ENCODE peak calls at places on chromosomes 3 and 15, in eight cellular contexts. M, A, E, Y, V, N, G and R are unnamed samples.

GRCh38 chr3:194251461-194251860 is 99.7 kb downstream of the CPN2 start:
- DNase-seq in M (no peak), N (no peak), Y (no peak), A (no peak), E (no peak), V (no peak), G (no peak), R (no peak)

GRCh38 chr3:27423463-27423862 is 54.3 kb upstream of the NEK10 start:
- DNase-seq in G (no peak), V (no peak), E (no peak), M (no peak), Y (no peak), N (no peak), A (peak; percentile 81), R (no peak)

GRCh38 chr15:78763111-78763795 is 48.0 kb downstream of the ADAMTS7 start:
- DNase-seq in Y (no peak), V (no peak), E (no peak), M (peak; percentile 29), A (no peak), N (peak; percentile 14), G (no peak), R (peak; percentile 13)

GRCh38 chr3:132593950-132594328 is 3.1 kb upstream of the ACKR4 start:
- DNase-seq in V (no peak), M (no peak), Y (no peak), G (no peak), A (peak; percentile 85), N (no peak), E (no peak), R (no peak)

GRCh38 chr3:9898467-9899229 is 4.0 kb upstream of the IL17RE start:
- DNase-seq in G (no peak), E (no peak), N (no peak), Y (no peak), A (no peak), M (no peak), V (no peak), R (no peak)

GRCh38 chr15:97909291-97909891 is 51.1 kb upstream of the ARRDC4 start:
- DNase-seq in E (no peak), V (peak; percentile 54), Y (peak; percentile 43), M (peak; percentile 27), G (peak; percentile 2), A (peak; percentile 50), N (peak; percentile 39), R (peak; percentile 58)

GRCh38 chr3:30659270-30660127 is 53.1 kb downstream of the TGFBR2 start:
- DNase-seq in A (peak; percentile 97), M (no peak), V (no peak), N (no peak), Y (no peak), G (no peak), E (no peak), R (no peak)

GRCh38 chr3:154156529-154156928 is 35.3 kb downstream of the ARHGEF26 start:
- DNase-seq in G (no peak), M (no peak), E (no peak), N (no peak), V (no peak), A (no peak), Y (no peak), R (no peak)

GRCh38 chr3:174162550-174162949 is 696.6 kb upstream of the NAALADL2 start:
- DNase-seq in V (no peak), E (no peak), A (peak; percentile 66), Y (no peak), N (no peak), M (no peak), G (no peak), R (no peak)

GRCh38 chr3:108202834-108203233 is 19.4 kb downstream of the IFT57 start:
- DNase-seq in M (no peak), E (no peak), V (no peak), A (peak; percentile 18), N (no peak), Y (no peak), G (no peak), R (no peak)

GRCh38 chr3:115922681-115923347 is 299.5 kb downstream of the GAP43 start:
- DNase-seq in Y (no peak), V (no peak), E (no peak), A (peak; percentile 62), G (no peak), N (no peak), M (no peak), R (no peak)

GRCh38 chr3:112685435-112685834 is 44.5 kb upstream of the CCDC80 start:
- DNase-seq in M (no peak), Y (no peak), N (no peak), V (no peak), E (no peak), G (no peak), A (peak; percentile 96), R (no peak)

GRCh38 chr3:126704494-126705214 is 614 bp downstream of the CHCHD6 start:
- DNase-seq in N (no peak), Y (peak; percentile 47), E (no peak), A (no peak), V (no peak), G (no peak), M (no peak), R (no peak)

GRCh38 chr3:160616721-160617120 is 51.4 kb upstream of the KPNA4 start:
- DNase-seq in A (peak; percentile 71), V (no peak), M (no peak), N (no peak), G (no peak), Y (no peak), E (no peak), R (no peak)

GRCh38 chr3:189292667-189293478 is 121.1 kb downstream of the TPRG1 start:
- DNase-seq in N (no peak), A (no peak), V (no peak), E (no peak), G (no peak), Y (no peak), M (no peak), R (no peak)

GRCh38 chr3:45666729-45667440 is 22.3 kb upstream of the SACM1L start:
- DNase-seq in N (no peak), M (peak; percentile 40), G (no peak), E (no peak), Y (no peak), A (peak; percentile 69), V (no peak), R (peak; percentile 76)

GRCh38 chr3:147838650-147839049 is 429.5 kb downstream of the ZIC1 start:
- DNase-seq in Y (no peak), A (peak; percentile 24), G (no peak), V (no peak), E (no peak), N (no peak), M (no peak), R (no peak)

DNA sequence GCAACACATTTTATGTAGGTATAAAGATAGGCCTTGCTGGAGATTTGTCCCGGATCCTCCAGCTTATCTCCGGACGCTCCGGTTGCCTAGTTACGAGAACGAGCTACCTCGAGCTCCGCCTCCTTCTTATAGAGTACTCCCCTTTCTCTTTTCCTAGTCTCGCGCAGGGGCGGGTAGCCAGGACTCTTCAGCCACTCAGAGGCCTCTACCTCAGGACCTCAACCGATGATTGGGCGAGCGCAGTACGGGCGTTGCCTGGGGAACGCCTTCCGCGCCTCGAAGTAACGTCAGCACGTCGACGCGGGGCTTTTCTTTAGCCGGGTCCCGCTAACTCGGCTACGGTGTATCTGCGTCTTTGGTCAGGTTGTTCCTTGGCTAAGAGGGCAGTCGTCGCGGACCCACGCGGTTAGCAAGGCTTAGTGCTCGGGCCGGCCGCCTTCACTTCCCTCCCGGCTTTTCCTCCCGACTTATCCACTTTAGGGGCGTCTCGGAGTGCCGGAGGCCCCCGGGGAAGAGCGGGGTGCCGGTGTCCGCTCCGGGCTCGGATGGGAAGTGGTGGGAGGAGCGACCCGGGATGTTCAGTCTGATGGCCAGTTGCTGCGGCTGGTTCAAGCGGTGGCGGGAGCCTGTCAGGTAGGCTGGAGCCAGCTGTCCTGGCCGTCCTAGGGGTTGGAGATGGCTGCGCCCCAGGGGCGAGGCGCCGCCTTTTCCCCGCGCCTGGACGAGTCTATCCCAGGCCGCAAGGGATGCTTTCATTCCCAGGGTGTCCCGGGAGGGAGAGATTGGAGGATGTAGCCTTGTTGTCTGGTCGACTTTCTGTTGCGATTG is at the start of gene ARL13B:
- DNase-seq in G (peak; percentile 87), E (peak; percentile 90), N (peak; percentile 99), A (peak; percentile 98), V (peak; percentile 98), Y (peak; percentile 83), M (peak; percentile 97), R (peak; percentile 99)
- TF ChIP-seq POLR2A in G (peak; percentile 10), E (peak; percentile 88), N (peak; percentile 90), A (peak; percentile 80), V (no peak), Y (peak; percentile 76), M (peak; percentile 94), R (peak; percentile 90)

GRCh38 chr3:48472923-48473616 is 26.5 kb downstream of the ATRIP start:
- DNase-seq in V (peak; percentile 89), N (peak; percentile 92), E (peak; percentile 96), A (peak; percentile 91), M (peak; percentile 92), Y (peak; percentile 88), G (peak; percentile 81), R (peak; percentile 92)
- TF ChIP-seq POLR2A in V (peak; percentile 23), N (peak; percentile 81), E (peak; percentile 88), A (peak; percentile 91), M (peak; percentile 90), Y (peak; percentile 92), G (peak; percentile 59), R (peak; percentile 72)

GRCh38 chr3:44584646-44585501 is at the start of gene ZNF660:
- DNase-seq in N (peak; percentile 60), A (peak; percentile 67), Y (peak; percentile 38), G (no peak), V (peak; percentile 15), M (peak; percentile 66), E (no peak), R (peak; percentile 65)
- TF ChIP-seq POLR2A in N (peak; percentile 41), A (peak; percentile 61), Y (no peak), G (no peak), V (no peak), M (no peak), E (peak; percentile 70), R (peak; percentile 42)

GRCh38 chr3:66215106-66215505 is 5.7 kb upstream of the SLC25A26 start:
- DNase-seq in Y (no peak), N (no peak), E (no peak), G (no peak), V (no peak), M (no peak), A (no peak), R (no peak)

GRCh38 chr3:66220066-66220465 is 735 bp upstream of the SLC25A26 start:
- DNase-seq in E (no peak), G (no peak), Y (no peak), V (no peak), N (no peak), A (no peak), M (no peak), R (no peak)

GRCh38 chr3:66224220-66224619 is 3.4 kb downstream of the SLC25A26 start:
- DNase-seq in V (no peak), G (no peak), Y (no peak), E (no peak), N (no peak), A (no peak), M (no peak), R (no peak)

DNA sequence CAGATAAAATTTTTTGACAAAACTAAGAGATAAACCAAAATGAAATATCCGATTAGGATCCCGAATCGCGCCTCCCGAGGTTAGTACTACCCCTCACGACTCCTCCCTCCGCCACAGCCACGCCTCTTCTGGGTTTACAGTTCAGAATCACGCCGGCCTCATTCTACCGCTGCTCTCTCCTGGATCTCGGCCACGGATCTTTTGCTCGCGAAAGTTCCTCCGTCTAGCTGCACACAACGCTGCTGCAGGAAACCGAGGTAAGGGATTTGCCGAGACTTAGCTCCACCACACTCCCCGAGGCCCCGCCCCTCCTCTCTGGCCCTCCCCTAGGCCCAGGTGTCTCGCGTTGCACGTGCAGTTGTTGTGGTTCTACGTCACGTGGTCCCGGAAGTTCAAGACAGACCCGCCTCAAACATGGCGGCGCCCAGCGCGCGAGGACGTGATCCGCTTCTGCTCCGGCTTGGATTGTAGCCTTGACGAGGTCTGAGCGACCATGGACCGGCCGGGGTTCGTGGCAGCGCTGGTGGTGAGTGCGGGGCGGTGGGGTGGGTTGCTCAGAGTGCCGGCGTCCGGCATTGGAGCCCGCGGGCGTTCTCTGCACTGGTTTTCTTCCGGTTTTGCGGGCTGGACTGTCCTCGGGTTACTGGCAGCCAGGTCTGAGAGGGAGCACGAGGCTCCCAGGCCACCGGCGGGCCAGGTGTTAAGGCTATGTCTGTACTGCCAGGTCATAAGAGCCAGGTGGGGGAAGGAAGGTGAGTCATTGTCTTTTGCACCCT is at the start of gene SLC25A26:
- DNase-seq in G (peak; percentile 76), A (peak; percentile 95), V (peak; percentile 96), E (peak; percentile 82), N (peak; percentile 96), Y (peak; percentile 90), M (peak; percentile 94), R (peak; percentile 95)
- TF ChIP-seq POLR2A in G (peak; percentile 21), A (peak; percentile 89), V (no peak), E (peak; percentile 99), N (peak; percentile 30), Y (peak; percentile 94), M (no peak), R (no peak)